ENCODE peak calls at places on chromosomes 7 and 10, in five cellular contexts. One of them, this sample, is unnamed.

GRCh38 chr7:97174308-97174707 is 56.8 kb downstream of the SDHAF3 start:
- DNase-seq in progenitor cell of endocrine pancreas: no peak
- DNase-seq in mammary epithelial cell: no peak
- DNase-seq in RWPE1: no peak
- DNase-seq in omental fat pad: no peak
- DNase-seq in this sample: no peak

GRCh38 chr10:104391150-104391968 is 37.7 kb downstream of the CFAP58 start:
- DNase-seq in RWPE1: peak
- DNase-seq in progenitor cell of endocrine pancreas: no peak
- DNase-seq in mammary epithelial cell: peak
- DNase-seq in omental fat pad: no peak
- DNase-seq in this sample: no peak

GRCh38 chr10:11891776-11892486 is 68.8 kb downstream of the PROSER2 start:
- DNase-seq in omental fat pad: no peak
- DNase-seq in progenitor cell of endocrine pancreas: no peak
- DNase-seq in mammary epithelial cell: no peak
- DNase-seq in RWPE1: no peak
- DNase-seq in this sample: no peak

GRCh38 chr10:61815505-61815904 is 86.0 kb upstream of the ARID5B start:
- DNase-seq in RWPE1: no peak
- DNase-seq in omental fat pad: no peak
- DNase-seq in progenitor cell of endocrine pancreas: no peak
- DNase-seq in mammary epithelial cell: peak
- DNase-seq in this sample: no peak

GRCh38 chr7:146654048-146654447 is 537.4 kb downstream of the CNTNAP2 start:
- DNase-seq in RWPE1: no peak
- DNase-seq in mammary epithelial cell: no peak
- DNase-seq in omental fat pad: no peak
- DNase-seq in progenitor cell of endocrine pancreas: no peak
- DNase-seq in this sample: no peak

GRCh38 chr10:97991875-97992274 is 38.5 kb downstream of the CRTAC1 start:
- DNase-seq in mammary epithelial cell: peak
- DNase-seq in RWPE1: peak
- DNase-seq in progenitor cell of endocrine pancreas: peak
- DNase-seq in omental fat pad: no peak
- DNase-seq in this sample: peak

GRCh38 chr10:46516660-46517416 is 39.6 kb downstream of the GPRIN2 start:
- DNase-seq in mammary epithelial cell: peak
- DNase-seq in omental fat pad: no peak
- DNase-seq in RWPE1: peak
- DNase-seq in progenitor cell of endocrine pancreas: peak
- DNase-seq in this sample: no peak

GRCh38 chr10:70169011-70169410 is 1.3 kb downstream of the SAR1A start:
- DNase-seq in progenitor cell of endocrine pancreas: no peak
- DNase-seq in RWPE1: no peak
- DNase-seq in mammary epithelial cell: no peak
- DNase-seq in omental fat pad: no peak
- DNase-seq in this sample: no peak

GRCh38 chr10:74314166-74314565 is 163.1 kb downstream of the ADK start:
- DNase-seq in omental fat pad: no peak
- DNase-seq in progenitor cell of endocrine pancreas: no peak
- DNase-seq in RWPE1: no peak
- DNase-seq in mammary epithelial cell: no peak
- DNase-seq in this sample: no peak

GRCh38 chr10:11145498-11145855 is 127.8 kb downstream of the CELF2 start:
- DNase-seq in omental fat pad: no peak
- DNase-seq in mammary epithelial cell: no peak
- DNase-seq in progenitor cell of endocrine pancreas: no peak
- DNase-seq in RWPE1: no peak
- DNase-seq in this sample: no peak

GRCh38 chr7:134448359-134449229 is 10.3 kb downstream of the AKR1B1 start:
- DNase-seq in RWPE1: peak
- DNase-seq in mammary epithelial cell: peak
- DNase-seq in omental fat pad: no peak
- DNase-seq in progenitor cell of endocrine pancreas: no peak
- DNase-seq in this sample: no peak

GRCh38 chr7:156475666-156476065 is 164.9 kb upstream of the RNF32 start:
- DNase-seq in RWPE1: peak
- DNase-seq in progenitor cell of endocrine pancreas: no peak
- DNase-seq in omental fat pad: no peak
- DNase-seq in mammary epithelial cell: no peak
- DNase-seq in this sample: no peak

GRCh38 chr10:50404021-50404823 is 152.9 kb upstream of the ASAH2 start:
- DNase-seq in omental fat pad: no peak
- DNase-seq in progenitor cell of endocrine pancreas: no peak
- DNase-seq in mammary epithelial cell: no peak
- DNase-seq in RWPE1: no peak
- DNase-seq in this sample: no peak

GRCh38 chr7:107390921-107391320 is 78.9 kb upstream of the GPR22 start:
- DNase-seq in progenitor cell of endocrine pancreas: no peak
- DNase-seq in omental fat pad: no peak
- DNase-seq in mammary epithelial cell: no peak
- DNase-seq in RWPE1: no peak
- DNase-seq in this sample: no peak

DNA sequence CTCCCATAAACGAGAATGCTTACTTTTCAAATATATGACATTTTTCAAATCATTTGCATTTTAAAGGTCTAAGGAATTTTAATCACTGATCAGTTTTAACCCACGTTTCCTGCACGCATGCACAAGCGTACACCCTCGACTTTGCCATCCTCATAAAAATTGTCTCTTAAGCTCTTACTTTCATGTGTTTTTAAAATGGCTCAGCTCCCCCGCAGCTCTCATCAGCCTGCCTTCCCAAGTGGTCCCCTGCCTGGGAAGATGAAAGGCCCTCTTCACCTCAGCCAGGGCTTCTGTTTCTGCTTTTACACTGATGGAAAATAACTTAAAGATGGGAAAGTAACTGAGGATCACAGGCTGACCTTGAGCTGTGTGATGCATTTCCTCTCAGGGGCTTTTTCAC is 131.6 kb upstream of the LSM8 start:
- DNase-seq in mammary epithelial cell: no peak
- DNase-seq in RWPE1: no peak
- DNase-seq in progenitor cell of endocrine pancreas: no peak
- DNase-seq in omental fat pad: no peak
- DNase-seq in this sample: no peak
- TF ChIP-seq CTCF in mammary epithelial cell: no peak
- TF ChIP-seq CTCF in RWPE1: no peak
- TF ChIP-seq CTCF in progenitor cell of endocrine pancreas: no peak
- TF ChIP-seq CTCF in omental fat pad: no peak
- TF ChIP-seq CTCF in this sample: no peak

GRCh38 chr7:63044721-63045120 is 953.9 kb upstream of the ZNF722 start:
- DNase-seq in RWPE1: no peak
- DNase-seq in progenitor cell of endocrine pancreas: no peak
- DNase-seq in omental fat pad: no peak
- DNase-seq in mammary epithelial cell: no peak
- DNase-seq in this sample: no peak
- TF ChIP-seq CTCF in RWPE1: no peak
- TF ChIP-seq CTCF in progenitor cell of endocrine pancreas: no peak
- TF ChIP-seq CTCF in omental fat pad: no peak
- TF ChIP-seq CTCF in mammary epithelial cell: no peak
- TF ChIP-seq CTCF in this sample: no peak

DNA sequence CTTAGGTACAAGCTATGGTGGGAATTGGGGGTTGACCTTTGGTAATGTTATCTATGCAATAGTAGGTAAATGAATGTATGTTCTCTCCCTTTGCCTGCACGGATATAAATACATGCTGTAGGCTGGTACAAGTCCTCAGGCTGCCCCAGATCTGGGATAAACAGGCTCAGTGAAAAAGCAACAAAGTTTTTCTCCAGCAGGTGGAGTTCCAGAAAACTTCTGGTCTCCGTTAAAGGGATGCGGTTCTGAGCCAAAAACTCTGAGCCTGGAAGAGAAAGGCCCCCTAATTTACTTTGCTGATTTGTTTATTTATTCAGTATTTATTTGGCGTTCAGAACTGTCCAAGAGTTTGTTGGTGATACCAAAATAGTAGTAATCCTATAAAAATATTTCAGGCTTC is 204.7 kb downstream of the ADRA2A start:
- DNase-seq in omental fat pad: no peak
- DNase-seq in RWPE1: no peak
- DNase-seq in mammary epithelial cell: peak
- DNase-seq in progenitor cell of endocrine pancreas: no peak
- DNase-seq in this sample: peak
- TF ChIP-seq CTCF in omental fat pad: no peak
- TF ChIP-seq CTCF in RWPE1: no peak
- TF ChIP-seq CTCF in mammary epithelial cell: peak
- TF ChIP-seq CTCF in progenitor cell of endocrine pancreas: peak
- TF ChIP-seq CTCF in this sample: peak

DNA sequence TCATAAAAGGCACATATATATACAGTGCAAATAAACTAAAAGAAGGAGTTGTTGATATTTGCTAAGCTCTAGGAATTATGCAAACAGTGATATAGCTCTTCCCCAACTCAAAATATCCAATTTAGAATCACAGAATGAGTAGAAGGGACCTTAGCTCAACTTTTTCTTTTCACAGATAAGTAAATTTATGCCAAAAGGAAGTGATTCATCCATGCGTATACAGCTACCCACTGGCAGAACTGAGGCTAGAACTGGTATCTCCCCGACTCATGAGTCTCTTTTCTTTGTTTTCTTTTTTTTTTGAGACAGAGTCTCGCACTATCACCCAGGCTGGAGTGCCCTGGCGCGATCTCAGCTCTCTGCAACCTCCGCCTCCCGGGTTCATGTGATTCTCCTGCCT is 54.2 kb upstream of the SVIL start:
- DNase-seq in omental fat pad: no peak
- DNase-seq in RWPE1: peak
- DNase-seq in progenitor cell of endocrine pancreas: no peak
- DNase-seq in mammary epithelial cell: peak
- DNase-seq in this sample: no peak
- TF ChIP-seq CTCF in omental fat pad: no peak
- TF ChIP-seq CTCF in RWPE1: no peak
- TF ChIP-seq CTCF in progenitor cell of endocrine pancreas: no peak
- TF ChIP-seq CTCF in mammary epithelial cell: no peak
- TF ChIP-seq CTCF in this sample: no peak

GRCh38 chr7:16114633-16115032 is 306.7 kb downstream of the CRPPA start:
- DNase-seq in mammary epithelial cell: peak
- DNase-seq in progenitor cell of endocrine pancreas: no peak
- DNase-seq in omental fat pad: no peak
- DNase-seq in RWPE1: peak
- DNase-seq in this sample: no peak
- TF ChIP-seq CTCF in mammary epithelial cell: peak
- TF ChIP-seq CTCF in progenitor cell of endocrine pancreas: no peak
- TF ChIP-seq CTCF in omental fat pad: no peak
- TF ChIP-seq CTCF in RWPE1: peak
- TF ChIP-seq CTCF in this sample: no peak

GRCh38 chr7:95525503-95525902 is 39.8 kb downstream of the ASB4 start:
- DNase-seq in RWPE1: no peak
- DNase-seq in omental fat pad: no peak
- DNase-seq in mammary epithelial cell: no peak
- DNase-seq in progenitor cell of endocrine pancreas: no peak
- DNase-seq in this sample: no peak

GRCh38 chr7:95529701-95530100 is 44.0 kb downstream of the ASB4 start:
- DNase-seq in omental fat pad: no peak
- DNase-seq in RWPE1: no peak
- DNase-seq in mammary epithelial cell: no peak
- DNase-seq in progenitor cell of endocrine pancreas: no peak
- DNase-seq in this sample: no peak

GRCh38 chr7:95527776-95528250 is 42.1 kb downstream of the ASB4 start:
- DNase-seq in RWPE1: no peak
- DNase-seq in progenitor cell of endocrine pancreas: no peak
- DNase-seq in omental fat pad: no peak
- DNase-seq in mammary epithelial cell: no peak
- DNase-seq in this sample: no peak

GRCh38 chr7:95527033-95527775 is 41.5 kb downstream of the ASB4 start:
- DNase-seq in RWPE1: peak
- DNase-seq in progenitor cell of endocrine pancreas: peak
- DNase-seq in omental fat pad: no peak
- DNase-seq in mammary epithelial cell: peak
- DNase-seq in this sample: peak

DNA sequence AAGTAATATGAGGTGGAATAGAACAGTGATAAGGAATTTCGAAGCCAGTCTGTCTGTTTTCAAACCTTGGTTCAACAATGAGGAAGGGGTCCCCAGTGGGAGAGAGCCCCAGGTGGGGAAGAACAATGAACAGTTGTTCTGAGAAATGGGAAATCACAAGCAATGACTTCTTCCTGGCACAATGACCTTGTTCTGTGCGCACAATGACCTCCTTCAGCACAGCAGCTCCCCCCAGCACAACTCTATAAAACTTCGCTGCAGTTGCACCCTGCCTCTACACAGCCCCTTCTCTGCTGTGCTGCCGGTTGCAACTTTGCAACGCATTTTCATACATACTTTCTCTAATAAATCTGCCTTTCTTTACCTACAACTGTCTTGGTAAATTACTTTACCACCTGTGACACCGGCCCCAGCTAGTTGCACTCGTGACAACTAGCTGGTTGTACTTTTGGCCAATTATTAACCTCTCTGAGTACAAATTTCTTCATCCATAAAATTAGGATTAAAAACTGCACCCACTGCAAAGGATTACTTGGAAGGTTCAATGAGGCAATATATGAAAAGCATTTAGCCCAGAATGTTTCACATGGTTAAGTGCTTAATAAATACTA is 40.5 kb downstream of the ASB4 start:
- DNase-seq in omental fat pad: no peak
- DNase-seq in mammary epithelial cell: no peak
- DNase-seq in RWPE1: no peak
- DNase-seq in progenitor cell of endocrine pancreas: no peak
- DNase-seq in this sample: no peak
- TF ChIP-seq CTCF in omental fat pad: no peak
- TF ChIP-seq CTCF in mammary epithelial cell: no peak
- TF ChIP-seq CTCF in RWPE1: no peak
- TF ChIP-seq CTCF in progenitor cell of endocrine pancreas: no peak
- TF ChIP-seq CTCF in this sample: no peak

DNA sequence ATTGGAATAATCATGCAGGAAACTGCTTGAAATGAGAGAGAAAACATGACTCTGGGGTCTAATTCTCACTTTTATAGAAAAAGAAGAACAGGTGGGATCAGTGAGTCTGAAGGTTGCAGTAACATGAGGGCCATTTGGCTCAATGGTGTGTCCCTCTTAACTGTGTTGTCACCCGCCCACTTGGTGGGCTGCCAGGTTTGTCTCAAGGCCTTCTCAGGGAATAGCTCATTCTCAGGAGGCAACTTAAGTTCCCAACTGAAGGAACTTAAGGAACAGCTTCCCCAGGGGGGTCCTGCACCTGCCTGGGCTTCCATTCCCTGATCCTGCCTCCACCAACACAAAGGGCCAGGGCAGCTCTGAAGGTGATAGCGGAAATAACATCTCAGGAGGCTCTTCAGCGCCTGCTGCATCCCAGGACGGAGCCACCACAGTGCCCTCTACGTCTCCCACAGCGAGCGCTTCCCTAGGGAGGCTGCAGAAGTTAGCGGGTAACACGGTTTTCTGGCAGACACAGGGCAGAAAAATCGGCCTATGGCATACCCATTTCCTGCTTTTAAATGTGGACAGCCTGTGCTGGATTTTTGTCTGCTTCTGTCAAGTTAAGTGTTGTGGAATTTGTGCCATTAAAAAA is 88.8 kb downstream of the ZRANB1 start:
- DNase-seq in omental fat pad: no peak
- DNase-seq in progenitor cell of endocrine pancreas: no peak
- DNase-seq in RWPE1: no peak
- DNase-seq in mammary epithelial cell: no peak
- DNase-seq in this sample: no peak
- TF ChIP-seq CTCF in omental fat pad: no peak
- TF ChIP-seq CTCF in progenitor cell of endocrine pancreas: no peak
- TF ChIP-seq CTCF in RWPE1: no peak
- TF ChIP-seq CTCF in mammary epithelial cell: no peak
- TF ChIP-seq CTCF in this sample: no peak

GRCh38 chr7:44257618-44258422 is 57.0 kb downstream of the YKT6 start:
- DNase-seq in mammary epithelial cell: peak
- DNase-seq in progenitor cell of endocrine pancreas: no peak
- DNase-seq in RWPE1: peak
- DNase-seq in omental fat pad: no peak
- DNase-seq in this sample: peak
- TF ChIP-seq CTCF in mammary epithelial cell: no peak
- TF ChIP-seq CTCF in progenitor cell of endocrine pancreas: no peak
- TF ChIP-seq CTCF in RWPE1: no peak
- TF ChIP-seq CTCF in omental fat pad: no peak
- TF ChIP-seq CTCF in this sample: no peak